ENCODE peak calls at places on chromosomes 5 and 9, in four cellular contexts. L is activated CD4-positive, alpha-beta T cell treated with anti-CD3 and anti-CD28 coated beads, Interleukin-2, amount 50 U/mL, for 48 hours; M is T-helper 2 cell; F is AG08396. A is an unnamed sample.

GRCh38 chr9:120916573-120916972 is 10.0 kb downstream of the TRAF1 start:
- DNase-seq in L (no peak), M (no peak), F (peak; percentile 55), A (no peak)

GRCh38 chr5:101785090-101785489 is 511.0 kb downstream of the SLCO4C1 start:
- DNase-seq in L (no peak), M (no peak), F (no peak), A (no peak)

GRCh38 chr5:139481580-139482049 is 943 bp downstream of the STING1 start:
- DNase-seq in L (no peak), M (peak; percentile 57), F (no peak), A (peak; percentile 42)

GRCh38 chr5:34026089-34026761 is 16.8 kb downstream of the C1QTNF3 start:
- DNase-seq in L (no peak), M (no peak), F (no peak), A (no peak)

GRCh38 chr9:104200456-104200994 is 106.4 kb downstream of the SMC2 start:
- DNase-seq in L (no peak), M (no peak), F (no peak), A (no peak)

GRCh38 chr9:126763130-126763764 is 41.6 kb upstream of the ZBTB43 start:
- DNase-seq in L (no peak), M (peak; percentile 19), F (no peak), A (no peak)

GRCh38 chr5:77015938-77016569 is 14.2 kb upstream of the AGGF1 start:
- DNase-seq in L (no peak), M (peak; percentile 58), F (no peak), A (peak; percentile 7)

GRCh38 chr5:172494630-172495505 is 40.5 kb upstream of the SH3PXD2B start:
- DNase-seq in L (no peak), M (no peak), F (no peak), A (no peak)

GRCh38 chr9:124771021-124771866 is at the start of gene NR6A1:
- DNase-seq in L (peak; percentile 96), M (peak; percentile 95), F (peak; percentile 99), A (peak; percentile 88)

GRCh38 chr9:9142001-9142400 is 1342.4 kb upstream of the DMAC1 start:
- DNase-seq in L (no peak), M (no peak), F (no peak), A (no peak)

GRCh38 chr5:27377626-27378025 is 339.2 kb upstream of the CDH9 start:
- DNase-seq in L (no peak), M (no peak), F (no peak), A (no peak)

GRCh38 chr5:164562271-164562856 is 1056.9 kb downstream of the MAT2B start:
- DNase-seq in L (no peak), M (no peak), F (no peak), A (no peak)

GRCh38 chr9:134324359-134325095 is 1.7 kb upstream of the RXRA start:
- DNase-seq in L (no peak), M (no peak), F (peak; percentile 58), A (peak; percentile 14)

GRCh38 chr9:18865542-18865941 is 167.5 kb downstream of the SAXO1 start:
- DNase-seq in L (no peak), M (no peak), F (no peak), A (no peak)

GRCh38 chr9:127136081-127136879 is 13.8 kb upstream of the ANGPTL2 start:
- DNase-seq in L (no peak), M (no peak), F (no peak), A (no peak)

GRCh38 chr5:7592910-7593309 is 197.0 kb downstream of the ADCY2 start:
- DNase-seq in L (no peak), M (no peak), F (no peak), A (no peak)

GRCh38 chr9:134328341-134328840 is 2.1 kb downstream of the RXRA start:
- DNase-seq in L (no peak), M (no peak), F (peak; percentile 59), A (no peak)

GRCh38 chr5:9851458-9851857 is 221.3 kb upstream of the TAS2R1 start:
- DNase-seq in L (no peak), M (no peak), F (peak; percentile 89), A (no peak)

GRCh38 chr9:114718801-114719221 is 36.8 kb upstream of the TEX48 start:
- DNase-seq in L (peak; percentile 88), M (peak; percentile 99), F (no peak), A (no peak)

GRCh38 chr9:682633-683508 is 158.6 kb upstream of the DMRT1 start:
- DNase-seq in L (no peak), M (no peak), F (no peak), A (no peak)

GRCh38 chr9:124164800-124165199 is 92.9 kb upstream of the NEK6 start:
- DNase-seq in L (no peak), M (no peak), F (no peak), A (no peak)

GRCh38 chr9:32577316-32577715 is 4.4 kb upstream of the NDUFB6 start:
- DNase-seq in L (no peak), M (no peak), F (no peak), A (no peak)

GRCh38 chr5:139745800-139746690 is 49.6 kb upstream of the PSD2 start:
- DNase-seq in L (peak; percentile 36), M (peak; percentile 19), F (peak; percentile 87), A (no peak)

GRCh38 chr9:4182831-4183230 is 117.0 kb downstream of the GLIS3 start:
- DNase-seq in L (no peak), M (no peak), F (no peak), A (no peak)

GRCh38 chr5:14178671-14179211 is 35.6 kb downstream of the TRIO start:
- DNase-seq in L (no peak), M (no peak), F (peak; percentile 36), A (no peak)

GRCh38 chr5:45399041-45399440 is 297.1 kb downstream of the HCN1 start:
- DNase-seq in L (no peak), M (no peak), F (no peak), A (no peak)

GRCh38 chr9:127417130-127418036 is 6.8 kb upstream of the ZNF79 start:
- DNase-seq in L (no peak), M (no peak), F (no peak), A (no peak)

GRCh38 chr5:176660860-176661641 is 13.8 kb downstream of the TSPAN17 start:
- DNase-seq in L (peak; percentile 79), M (peak; percentile 73), F (peak; percentile 91), A (peak; percentile 20)

GRCh38 chr5:121628783-121629182 is 222.9 kb upstream of the FTMT start:
- DNase-seq in L (no peak), M (no peak), F (no peak), A (no peak)

GRCh38 chr5:179803651-179804598 is 2.7 kb downstream of the MGAT4B start:
- DNase-seq in L (peak; percentile 73), M (peak; percentile 45), F (no peak), A (peak; percentile 86)

GRCh38 chr5:116898917-116899316 is 324.3 kb upstream of the SEMA6A start:
- DNase-seq in L (no peak), M (no peak), F (no peak), A (no peak)

GRCh38 chr9:89988458-89988857 is 383.6 kb downstream of the GADD45G start:
- DNase-seq in L (no peak), M (no peak), F (no peak), A (no peak)

GRCh38 chr9:13554626-13555025 is 275.1 kb upstream of the MPDZ start:
- DNase-seq in L (no peak), M (no peak), F (no peak), A (no peak)

A was measured in GF-D8.